ENCODE peak calls at places on chromosomes 5 and 9, in four cellular contexts. P, V, Q and G are unnamed samples.

GRCh38 chr9:82443312-82443711 is 454.7 kb downstream of the SPATA31D1 start:
- DNase-seq in P (no peak), V (no peak), Q (no peak), G (no peak)

GRCh38 chr5:75890546-75890945 is 173.3 kb upstream of the POC5 start:
- DNase-seq in P (no peak), V (no peak), Q (no peak), G (no peak)

GRCh38 chr9:106284300-106284699 is 578.7 kb upstream of the ZNF462 start:
- DNase-seq in P (no peak), V (no peak), Q (no peak), G (peak; percentile 11)

GRCh38 chr5:10291736-10292135 is 16.0 kb downstream of the CMBL start:
- DNase-seq in P (no peak), V (no peak), Q (no peak), G (no peak)

GRCh38 chr9:68562456-68562855 is 21.8 kb upstream of the TMEM252 start:
- DNase-seq in P (no peak), V (no peak), Q (no peak), G (no peak)

GRCh38 chr5:93580387-93581100 is 475 bp downstream of the NR2F1-AS1 start:
- DNase-seq in P (no peak), V (no peak), Q (no peak), G (no peak)

GRCh38 chr9:123548749-123549545 is 192.9 kb downstream of the CRB2 start:
- DNase-seq in P (peak; percentile 81), V (peak; percentile 51), Q (peak; percentile 76), G (no peak)

GRCh38 chr9:79292731-79293280 is 279.0 kb upstream of the TLE4 start:
- DNase-seq in P (no peak), V (no peak), Q (no peak), G (no peak)

GRCh38 chr5:36730537-36731216 is 124.3 kb downstream of the SLC1A3 start:
- DNase-seq in P (no peak), V (no peak), Q (no peak), G (no peak)

GRCh38 chr5:115170128-115170923 is 618 bp upstream of the TRIM36 start:
- DNase-seq in P (peak; percentile 22), V (no peak), Q (no peak), G (no peak)

GRCh38 chr9:113298924-113299770 is 4.0 kb downstream of the RNF183 start:
- DNase-seq in P (no peak), V (no peak), Q (no peak), G (no peak)

GRCh38 chr5:107539726-107540330 is 130.9 kb downstream of the EFNA5 start:
- DNase-seq in P (no peak), V (no peak), Q (no peak), G (peak; percentile 28)

GRCh38 chr5:139251695-139252288 is 41.7 kb upstream of the MATR3 start:
- DNase-seq in P (no peak), V (no peak), Q (no peak), G (no peak)

GRCh38 chr5:85453026-85453349 is 1068.3 kb upstream of the EDIL3 start:
- DNase-seq in P (no peak), V (no peak), Q (no peak), G (no peak)

GRCh38 chr5:161009194-161009593 is 157.2 kb upstream of the ATP10B start:
- DNase-seq in P (no peak), V (no peak), Q (no peak), G (no peak)

GRCh38 chr9:120654278-120654677 is 60.0 kb downstream of the MEGF9 start:
- DNase-seq in P (no peak), V (no peak), Q (no peak), G (no peak)

GRCh38 chr5:113280541-113280940 is 154.2 kb downstream of the TSSK1B start:
- DNase-seq in P (no peak), V (no peak), Q (no peak), G (no peak)

GRCh38 chr5:79070002-79070567 is 518 bp downstream of the BHMT2 start:
- DNase-seq in P (no peak), V (no peak), Q (no peak), G (no peak)

GRCh38 chr5:96626956-96627355 is 35.2 kb upstream of the CAST start:
- DNase-seq in P (no peak), V (no peak), Q (no peak), G (no peak)

GRCh38 chr9:113808391-113809191 is 67.5 kb upstream of the ZNF618 start:
- DNase-seq in P (no peak), V (no peak), Q (no peak), G (no peak)

GRCh38 chr9:114059047-114059803 is 18.9 kb downstream of the AMBP start:
- DNase-seq in P (no peak), V (no peak), Q (no peak), G (no peak)

GRCh38 chr5:148125641-148126040 is 42.7 kb upstream of the SPINK14 start:
- DNase-seq in P (no peak), V (no peak), Q (no peak), G (no peak)

GRCh38 chr5:138148811-138149210 is 9.6 kb upstream of the NME5 start:
- DNase-seq in P (no peak), V (no peak), Q (no peak), G (no peak)

GRCh38 chr9:97978706-97979105 is 4.4 kb upstream of the ANP32B start:
- DNase-seq in P (no peak), V (no peak), Q (no peak), G (peak; percentile 88)

GRCh38 chr9:26656003-26656940 is 236.3 kb downstream of the CAAP1 start:
- DNase-seq in P (peak; percentile 5), V (no peak), Q (no peak), G (no peak)

GRCh38 chr9:133759146-133759900 is 21.2 kb upstream of the SARDH start:
- DNase-seq in P (no peak), V (no peak), Q (no peak), G (no peak)

GRCh38 chr9:115524467-115525059 is 406.6 kb upstream of the TNC start:
- DNase-seq in P (peak; percentile 27), V (no peak), Q (no peak), G (peak; percentile 10)